ENCODE peak calls at places on chromosomes 4 and X, in ten cellular contexts. E is kidney; Q is GM23338; M is CD4-positive, alpha-beta memory T cell; S is cardiac muscle cell; R is HL-60; W is ovary; O is Panc1; X is CD8-positive, alpha-beta T cell; L is keratinocyte. B is an unnamed sample.

GRCh38 chr4:103443324-103443723 is 245.2 kb upstream of the CENPE start:
- DNase-seq in E (no peak), Q (no peak), M (no peak), S (no peak), R (no peak), W (no peak), O (no peak), X (no peak), L (no peak), B (no peak)

GRCh38 chrX:16458208-16458607 is 191.8 kb upstream of the S100G start:
- DNase-seq in E (no peak), Q (no peak), M (no peak), S (peak), R (no peak), W (no peak), O (no peak), X (no peak), L (no peak), B (no peak)

GRCh38 chr4:39469429-39470077 is 10.7 kb downstream of the LIAS start:
- DNase-seq in E (no peak), Q (peak), M (peak), S (peak), R (peak), W (peak), O (peak), X (no peak), L (no peak), B (no peak)

GRCh38 chrX:153225438-153226098 is 46.5 kb downstream of the MAGEA1 start:
- DNase-seq in E (no peak), Q (no peak), M (no peak), S (no peak), R (no peak), W (no peak), O (no peak), X (no peak), L (no peak), B (no peak)

GRCh38 chr4:17577660-17578481 is 873 bp downstream of the LAP3 start:
- DNase-seq in E (peak), Q (peak), M (no peak), S (peak), R (no peak), W (peak), O (no peak), X (no peak), L (no peak), B (no peak)

GRCh38 chrX:49901068-49901467 is 21.3 kb upstream of the CLCN5 start:
- DNase-seq in E (no peak), Q (no peak), M (no peak), S (no peak), R (no peak), W (no peak), O (no peak), X (no peak), L (no peak), B (no peak)

GRCh38 chr4:1216869-1217294 is 32.0 kb downstream of the CTBP1 start:
- DNase-seq in E (no peak), Q (no peak), M (peak), S (no peak), R (peak), W (no peak), O (no peak), X (peak), L (no peak), B (no peak)

GRCh38 chr4:139146926-139147547 is 30.0 kb downstream of the ELF2 start:
- DNase-seq in E (no peak), Q (no peak), M (no peak), S (no peak), R (no peak), W (no peak), O (no peak), X (no peak), L (no peak), B (no peak)

GRCh38 chr4:127400736-127401346 is 231.9 kb upstream of the INTU start:
- DNase-seq in E (no peak), Q (peak), M (no peak), S (peak), R (no peak), W (peak), O (peak), X (no peak), L (peak), B (peak)

GRCh38 chrX:132833373-132833772 is 125.1 kb downstream of the HS6ST2 start:
- DNase-seq in E (no peak), Q (no peak), M (no peak), S (peak), R (no peak), W (no peak), O (no peak), X (no peak), L (no peak), B (no peak)

GRCh38 chrX:23451266-23451665 is 116.6 kb downstream of the PTCHD1 start:
- DNase-seq in E (no peak), Q (peak), M (no peak), S (no peak), R (no peak), W (no peak), O (no peak), X (no peak), L (no peak), B (no peak)

GRCh38 chrX:25524150-25524549 is 508.4 kb upstream of the ARX start:
- DNase-seq in E (no peak), Q (no peak), M (no peak), S (no peak), R (no peak), W (no peak), O (no peak), X (no peak), L (no peak), B (peak)

GRCh38 chr4:78939667-78940008 is 400 bp upstream of the PAQR3 start:
- DNase-seq in E (no peak), Q (no peak), M (no peak), S (no peak), R (no peak), W (no peak), O (no peak), X (no peak), L (no peak), B (no peak)

GRCh38 chrX:8018916-8019315 is 91.7 kb upstream of the PNPLA4 start:
- DNase-seq in E (no peak), Q (no peak), M (no peak), S (no peak), R (no peak), W (no peak), O (no peak), X (no peak), L (no peak), B (no peak)

GRCh38 chr4:150090836-150091235 is 12.6 kb downstream of the DCLK2 start:
- DNase-seq in E (no peak), Q (no peak), M (no peak), S (no peak), R (no peak), W (no peak), O (no peak), X (no peak), L (no peak), B (no peak)

GRCh38 chr4:15410750-15411149 is 17.1 kb upstream of the C1QTNF7 start:
- DNase-seq in E (no peak), Q (no peak), M (peak), S (peak), R (no peak), W (no peak), O (no peak), X (no peak), L (no peak), B (no peak)

GRCh38 chr4:117164338-117164737 is 79.0 kb upstream of the TRAM1L1 start:
- DNase-seq in E (no peak), Q (peak), M (no peak), S (no peak), R (no peak), W (no peak), O (no peak), X (no peak), L (no peak), B (no peak)

GRCh38 chr4:62408467-62408866 is 1208.3 kb downstream of the ADGRL3 start:
- DNase-seq in E (no peak), Q (no peak), M (no peak), S (no peak), R (no peak), W (no peak), O (no peak), X (no peak), L (no peak), B (no peak)

GRCh38 chr4:71162386-71162785 is 168.9 kb downstream of the DCK start:
- DNase-seq in E (no peak), Q (no peak), M (no peak), S (no peak), R (no peak), W (no peak), O (no peak), X (no peak), L (no peak), B (no peak)

GRCh38 chr4:36624030-36624429 is 342.6 kb downstream of the DTHD1 start:
- DNase-seq in E (no peak), Q (no peak), M (no peak), S (no peak), R (no peak), W (no peak), O (no peak), X (no peak), L (no peak), B (no peak)

GRCh38 chrX:110734894-110735541 is 60.6 kb downstream of the CHRDL1 start:
- DNase-seq in E (no peak), Q (peak), M (no peak), S (no peak), R (no peak), W (no peak), O (no peak), X (no peak), L (no peak), B (no peak)

GRCh38 chrX:155745792-155746191 is 133.0 kb upstream of the TMLHE start:
- DNase-seq in E (no peak), Q (no peak), M (no peak), S (peak), R (no peak), W (peak), O (no peak), X (no peak), L (no peak), B (no peak)

GRCh38 chr4:173991321-173991720 is 292.1 kb downstream of the FBXO8 start:
- DNase-seq in E (no peak), Q (no peak), M (no peak), S (peak), R (no peak), W (no peak), O (no peak), X (no peak), L (no peak), B (no peak)

GRCh38 chr4:159108124-159108523 is 5.2 kb downstream of the RAPGEF2 start:
- DNase-seq in E (no peak), Q (no peak), M (no peak), S (no peak), R (no peak), W (no peak), O (no peak), X (no peak), L (no peak), B (no peak)

GRCh38 chr4:184477201-184477999 is 3.0 kb upstream of the IRF2 start:
- DNase-seq in E (no peak), Q (no peak), M (no peak), S (no peak), R (no peak), W (no peak), O (no peak), X (no peak), L (no peak), B (no peak)

GRCh38 chr4:2299794-2300193 is 37.9 kb upstream of the MXD4 start:
- DNase-seq in E (no peak), Q (no peak), M (no peak), S (no peak), R (no peak), W (no peak), O (no peak), X (no peak), L (no peak), B (no peak)

GRCh38 chr4:95701500-95701899 is 138.4 kb upstream of the PDHA2 start:
- DNase-seq in E (no peak), Q (peak), M (no peak), S (no peak), R (no peak), W (no peak), O (no peak), X (no peak), L (no peak), B (no peak)

GRCh38 chrX:68534696-68535095 is 35.8 kb downstream of the YIPF6 start:
- DNase-seq in E (no peak), Q (no peak), M (no peak), S (no peak), R (no peak), W (no peak), O (no peak), X (no peak), L (no peak), B (no peak)

GRCh38 chr4:10396181-10396580 is 61.0 kb downstream of the ZNF518B start:
- DNase-seq in E (no peak), Q (no peak), M (no peak), S (no peak), R (no peak), W (no peak), O (no peak), X (no peak), L (peak), B (peak)

GRCh38 chr4:25112349-25113008 is 47.8 kb downstream of the SEPSECS start:
- DNase-seq in E (no peak), Q (no peak), M (no peak), S (no peak), R (no peak), W (no peak), O (no peak), X (no peak), L (no peak), B (no peak)

GRCh38 chr4:111537861-111538260 is 607.4 kb upstream of the FAM241A start:
- DNase-seq in E (no peak), Q (no peak), M (no peak), S (no peak), R (no peak), W (no peak), O (no peak), X (no peak), L (no peak), B (no peak)

GRCh38 chr4:186651624-186652023 is 72.0 kb downstream of the FAT1 start:
- DNase-seq in E (peak), Q (peak), M (no peak), S (peak), R (no peak), W (no peak), O (no peak), X (no peak), L (no peak), B (no peak)

GRCh38 chrX:45758738-45759397 is 558.2 kb upstream of the DIPK2B start:
- DNase-seq in E (no peak), Q (no peak), M (peak), S (no peak), R (no peak), W (no peak), O (no peak), X (no peak), L (no peak), B (no peak)

GRCh38 chrX:45758319-45758718 is 557.6 kb upstream of the DIPK2B start:
- DNase-seq in E (no peak), Q (no peak), M (peak), S (no peak), R (no peak), W (no peak), O (no peak), X (no peak), L (no peak), B (no peak)

GRCh38 chrX:45755719-45756118 is 555.0 kb upstream of the DIPK2B start:
- DNase-seq in E (no peak), Q (no peak), M (no peak), S (no peak), R (no peak), W (no peak), O (no peak), X (no peak), L (no peak), B (no peak)

GRCh38 chrX:45757272-45757671 is 556.6 kb upstream of the DIPK2B start:
- DNase-seq in E (no peak), Q (no peak), M (no peak), S (no peak), R (no peak), W (no peak), O (no peak), X (no peak), L (no peak), B (no peak)

GRCh38 chrX:45756562-45756961 is 555.9 kb upstream of the DIPK2B start:
- DNase-seq in E (no peak), Q (no peak), M (no peak), S (no peak), R (no peak), W (no peak), O (no peak), X (no peak), L (no peak), B (no peak)
- H3K27ac ChIP-seq in E (no peak), Q (peak), M (peak), S (no peak), R (peak), W (no peak), O (no peak), X (no peak), L (peak), B (peak)

GRCh38 chrX:123807825-123808416 is 51.9 kb upstream of the XIAP start:
- DNase-seq in E (no peak), Q (no peak), M (no peak), S (no peak), R (no peak), W (no peak), O (no peak), X (no peak), L (no peak), B (no peak)

GRCh38 chrX:123797543-123798447 is 62.1 kb upstream of the XIAP start:
- DNase-seq in E (no peak), Q (no peak), M (no peak), S (no peak), R (no peak), W (no peak), O (no peak), X (no peak), L (no peak), B (no peak)

DNA sequence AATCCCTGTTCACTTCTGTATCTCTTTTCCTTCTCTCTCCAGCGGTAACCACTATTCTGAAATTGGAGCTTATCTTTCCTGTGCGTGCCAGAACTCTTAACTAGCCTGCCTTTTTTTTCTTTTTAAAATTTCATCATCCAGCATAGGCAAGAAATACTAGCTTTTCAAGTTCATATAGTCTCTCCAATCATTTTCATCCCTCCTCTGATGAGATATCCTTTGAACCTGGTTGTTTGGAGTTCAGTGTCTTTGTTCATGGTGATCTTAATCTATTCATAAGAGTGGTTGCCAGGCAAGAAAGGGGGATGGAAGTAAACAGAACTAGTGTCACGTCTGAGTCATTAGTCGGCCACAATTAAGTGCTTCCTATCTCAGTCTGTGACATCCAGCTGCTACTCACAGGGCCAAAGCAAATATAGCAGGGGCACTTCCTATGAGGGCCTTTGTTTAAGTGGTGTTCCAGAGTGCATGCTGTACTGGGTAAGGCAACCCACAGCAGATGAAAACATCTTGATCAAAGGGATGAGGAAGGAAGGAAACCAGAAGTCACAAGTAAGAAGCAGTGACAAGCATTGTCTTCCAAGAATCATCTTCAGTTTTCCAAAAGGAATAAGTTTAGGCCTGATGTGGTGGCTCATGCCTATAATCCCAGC is 56.4 kb upstream of the XIAP start:
- DNase-seq in E (no peak), Q (no peak), M (peak), S (peak), R (peak), W (no peak), O (peak), X (no peak), L (peak), B (peak)
- H3K27ac ChIP-seq in E (no peak), Q (no peak), M (no peak), S (peak), R (no peak), W (no peak), O (peak), X (no peak), L (peak), B (peak)

GRCh38 chrX:19514791-19515614 is at the start of gene MAP3K15:
- DNase-seq in E (peak), Q (peak), M (peak), S (peak), R (peak), W (peak), O (no peak), X (no peak), L (no peak), B (no peak)
- H3K27ac ChIP-seq in E (peak), Q (no peak), M (no peak), S (no peak), R (no peak), W (no peak), O (no peak), X (no peak), L (no peak), B (no peak)

DNA sequence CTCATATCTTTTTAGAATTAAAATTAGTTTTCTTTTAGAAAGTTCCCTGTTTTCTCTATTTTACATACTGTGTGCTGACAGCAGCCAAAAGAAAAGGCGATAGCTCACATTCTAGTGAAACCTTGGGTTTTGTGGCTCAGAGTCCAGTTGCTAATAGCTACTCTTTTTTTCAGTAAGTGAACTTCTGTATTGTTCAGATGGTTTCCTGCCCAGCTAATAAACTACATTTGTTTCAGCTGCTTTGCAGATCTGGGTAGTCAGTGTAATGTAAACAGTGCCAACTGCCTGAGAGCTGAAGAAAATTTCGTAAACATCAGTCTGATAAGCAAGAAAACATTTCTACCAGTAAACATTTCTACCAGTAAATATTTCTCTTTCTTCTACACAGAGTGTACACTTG is 370.2 kb downstream of the GRIA2 start:
- DNase-seq in E (no peak), Q (no peak), M (no peak), S (no peak), R (no peak), W (no peak), O (no peak), X (no peak), L (no peak), B (no peak)
- H3K27ac ChIP-seq in E (no peak), Q (no peak), M (no peak), S (no peak), R (no peak), W (no peak), O (no peak), X (no peak), L (no peak), B (no peak)

GRCh38 chrX:102715967-102716366 is 3.7 kb downstream of the GPRASP2 start:
- DNase-seq in E (no peak), Q (no peak), M (no peak), S (no peak), R (no peak), W (no peak), O (no peak), X (no peak), L (no peak), B (no peak)

GRCh38 chrX:102714994-102715393 is 2.7 kb downstream of the GPRASP2 start:
- DNase-seq in E (no peak), Q (peak), M (no peak), S (no peak), R (no peak), W (no peak), O (no peak), X (no peak), L (no peak), B (no peak)

GRCh38 chrX:102711872-102712215 is 404 bp upstream of the GPRASP2 start:
- DNase-seq in E (no peak), Q (peak), M (no peak), S (peak), R (no peak), W (peak), O (no peak), X (no peak), L (no peak), B (no peak)

GRCh38 chrX:102712216-102712966 is at the start of gene GPRASP2:
- DNase-seq in E (peak), Q (peak), M (no peak), S (peak), R (no peak), W (peak), O (no peak), X (no peak), L (no peak), B (no peak)

DNA sequence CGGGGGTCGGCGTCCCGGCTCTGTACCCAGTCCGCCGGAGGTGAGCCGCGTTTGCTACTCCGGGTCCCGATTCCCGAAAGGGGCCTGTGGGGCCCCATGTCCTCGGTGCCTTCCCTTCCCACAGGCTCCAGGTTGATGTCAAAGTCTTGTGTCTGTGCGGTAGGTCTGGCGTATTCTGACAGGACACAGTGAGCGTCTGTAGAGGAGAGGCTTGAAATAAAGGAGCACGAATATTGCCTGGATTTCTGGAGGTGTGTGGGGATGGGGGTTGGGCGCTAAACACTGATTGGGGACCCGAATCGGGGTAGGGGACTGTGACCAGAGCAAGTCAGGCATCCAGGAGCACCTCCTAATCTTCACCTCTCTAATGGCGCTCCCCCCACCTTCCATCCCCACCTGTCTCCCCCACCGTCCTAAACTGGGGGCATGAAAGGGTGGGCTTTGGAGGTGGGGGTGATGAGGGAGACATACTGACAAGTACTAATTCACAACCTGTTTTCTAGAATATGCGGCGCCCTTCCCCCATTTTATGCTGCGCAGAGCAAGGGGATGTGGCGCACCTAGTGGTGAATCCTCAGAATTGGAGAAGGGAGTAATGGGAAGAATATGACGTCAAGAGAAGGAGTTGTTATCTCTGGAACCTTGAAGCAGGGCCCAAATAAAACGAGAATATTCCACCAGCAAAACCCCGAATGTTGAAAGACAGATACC is 874 bp downstream of the GPRASP2 start:
- DNase-seq in E (no peak), Q (peak), M (no peak), S (peak), R (no peak), W (peak), O (peak), X (no peak), L (no peak), B (no peak)
- H3K27ac ChIP-seq in E (peak), Q (no peak), M (no peak), S (peak), R (no peak), W (peak), O (no peak), X (no peak), L (no peak), B (peak)

GRCh38 chr4:14023901-14024300 is 396.4 kb upstream of the BOD1L1 start:
- DNase-seq in E (no peak), Q (no peak), M (no peak), S (peak), R (no peak), W (no peak), O (no peak), X (no peak), L (no peak), B (no peak)
- H3K27ac ChIP-seq in E (peak), Q (no peak), M (no peak), S (no peak), R (no peak), W (no peak), O (no peak), X (no peak), L (no peak), B (no peak)

B was measured in epithelial cell of prostate.